ENCODE peak calls at places on chromosome 19, in six cellular contexts. W is astrocyte; A is stimulated activated CD4-positive, alpha-beta T cell treated with anti-CD3 and anti-CD28 coated beads, Interleukin-4, amount 100 ng/mL, for 48 hours; Z is NCI-H2081; H is left cardiac atrium; T is LoVo. U is an unnamed sample.

GRCh38 chr19:46081928-46082727 is 41.3 kb upstream of the IGFL4 start:
- DNase-seq in W (peak; percentile 59), A (no peak), Z (no peak), H (no peak), T (peak; percentile 79), U (peak; percentile 45)

GRCh38 chr19:58531052-58531600 is 11.5 kb upstream of the ZBTB45 start:
- DNase-seq in W (no peak), A (no peak), Z (no peak), H (no peak), T (no peak), U (no peak)

GRCh38 chr19:9865732-9866627 is 30.9 kb downstream of the PIN1 start:
- DNase-seq in W (no peak), A (no peak), Z (no peak), H (no peak), T (no peak), U (no peak)

GRCh38 chr19:17479325-17479791 is 9.0 kb downstream of the SLC27A1 start:
- DNase-seq in W (peak; percentile 60), A (no peak), Z (no peak), H (no peak), T (no peak), U (no peak)

GRCh38 chr19:38506723-38507550 is 73.4 kb downstream of the RYR1 start:
- DNase-seq in W (no peak), A (peak; percentile 90), Z (peak; percentile 74), H (peak; percentile 86), T (peak; percentile 91), U (peak; percentile 17)

GRCh38 chr19:18339703-18340102 is 695 bp upstream of the PGPEP1 start:
- DNase-seq in W (no peak), A (no peak), Z (no peak), H (no peak), T (no peak), U (no peak)

GRCh38 chr19:861756-862528 is 2.5 kb downstream of the CFD start:
- DNase-seq in W (no peak), A (peak; percentile 47), Z (no peak), H (no peak), T (peak; percentile 18), U (peak; percentile 37)

GRCh38 chr19:34336781-34337271 is 28.2 kb upstream of the GPI start:
- DNase-seq in W (no peak), A (peak; percentile 26), Z (peak; percentile 36), H (no peak), T (peak; percentile 18), U (peak; percentile 12)

GRCh38 chr19:32266453-32266852 is 79.0 kb upstream of the ZNF507 start:
- DNase-seq in W (no peak), A (no peak), Z (no peak), H (no peak), T (no peak), U (no peak)

GRCh38 chr19:36136975-36137686 is 2.7 kb upstream of the CAPNS1 start:
- DNase-seq in W (peak; percentile 53), A (no peak), Z (no peak), H (peak; percentile 72), T (peak; percentile 89), U (no peak)

GRCh38 chr19:50020481-50020880 is 4.7 kb downstream of the VRK3 start:
- DNase-seq in W (peak; percentile 25), A (no peak), Z (no peak), H (no peak), T (no peak), U (no peak)

GRCh38 chr19:17703823-17704463 is 15.3 kb upstream of the MAP1S start:
- DNase-seq in W (peak; percentile 23), A (peak; percentile 60), Z (no peak), H (peak; percentile 51), T (no peak), U (no peak)

GRCh38 chr19:5718032-5718578 is 1.8 kb downstream of the LONP1 start:
- DNase-seq in W (peak; percentile 42), A (peak; percentile 66), Z (no peak), H (no peak), T (no peak), U (no peak)

U was measured in NCI-H1105.